ENCODE peak calls at places on chromosomes 2 and 18, in five cellular contexts. M is adrenal gland, J is IMR-90, Z is spleen, R is psoas muscle. I is an unnamed sample.

GRCh38 chr2:11280713-11281112 is 63.7 kb downstream of the ROCK2 start:
- DNase-seq in M (no peak), J (no peak), Z (no peak), R (no peak), I (no peak)

GRCh38 chr2:240931319-240931949 is 25.3 kb downstream of the CROCC2 start:
- DNase-seq in M (peak), J (no peak), Z (peak), R (peak), I (no peak)

GRCh38 chr2:241560883-241561474 is 2.4 kb downstream of the BOK start:
- DNase-seq in M (peak), J (peak), Z (no peak), R (no peak), I (peak)

GRCh38 chr2:212538156-212539144 is at the start of gene ERBB4:
- DNase-seq in M (no peak), J (no peak), Z (peak), R (peak), I (peak)

GRCh38 chr18:57084331-57085298 is 62.3 kb upstream of the BOD1L2 start:
- DNase-seq in M (no peak), J (no peak), Z (no peak), R (no peak), I (no peak)

GRCh38 chr2:80706951-80707350 is 402.4 kb upstream of the LRRTM1 start:
- DNase-seq in M (no peak), J (peak), Z (no peak), R (no peak), I (no peak)

GRCh38 chr18:49677762-49678398 is 116.0 kb downstream of the LIPG start:
- DNase-seq in M (no peak), J (no peak), Z (no peak), R (no peak), I (no peak)

GRCh38 chr18:77208969-77209368 is 40.7 kb upstream of the GALR1 start:
- DNase-seq in M (peak), J (peak), Z (no peak), R (no peak), I (no peak)

GRCh38 chr2:85786444-85786843 is 32.7 kb downstream of the ATOH8 start:
- DNase-seq in M (no peak), J (no peak), Z (no peak), R (no peak), I (no peak)

GRCh38 chr2:12257476-12257875 is 459.3 kb upstream of the TRIB2 start:
- DNase-seq in M (no peak), J (no peak), Z (no peak), R (no peak), I (peak)

GRCh38 chr2:215711484-215712034 is 275.7 kb upstream of the FN1 start:
- DNase-seq in M (no peak), J (peak), Z (no peak), R (no peak), I (peak)

GRCh38 chr18:61935362-61935761 is 42.6 kb upstream of the RNF152 start:
- DNase-seq in M (no peak), J (no peak), Z (no peak), R (no peak), I (no peak)

GRCh38 chr18:61929881-61930640 is 37.3 kb upstream of the RNF152 start:
- DNase-seq in M (no peak), J (no peak), Z (no peak), R (no peak), I (no peak)

GRCh38 chr18:61926532-61926931 is 33.7 kb upstream of the RNF152 start:
- DNase-seq in M (no peak), J (no peak), Z (no peak), R (no peak), I (no peak)

GRCh38 chr18:61931654-61932379 is 39.0 kb upstream of the RNF152 start:
- DNase-seq in M (no peak), J (no peak), Z (no peak), R (no peak), I (no peak)
- H3K27ac ChIP-seq in M (no peak), J (no peak), Z (no peak), R (no peak), I (no peak)

GRCh38 chr2:176139170-176139611 is 9.7 kb downstream of the HOXD8 start:
- DNase-seq in M (no peak), J (no peak), Z (peak), R (no peak), I (no peak)

GRCh38 chr2:176140520-176141317 is 10.6 kb upstream of the HOXD4 start:
- DNase-seq in M (peak), J (peak), Z (peak), R (peak), I (peak)

GRCh38 chr2:176138526-176139169 is 9.1 kb downstream of the HOXD8 start:
- DNase-seq in M (peak), J (no peak), Z (peak), R (peak), I (no peak)

GRCh38 chr2:176140130-176140519 is 10.6 kb downstream of the HOXD8 start:
- DNase-seq in M (no peak), J (no peak), Z (no peak), R (no peak), I (peak)

DNA sequence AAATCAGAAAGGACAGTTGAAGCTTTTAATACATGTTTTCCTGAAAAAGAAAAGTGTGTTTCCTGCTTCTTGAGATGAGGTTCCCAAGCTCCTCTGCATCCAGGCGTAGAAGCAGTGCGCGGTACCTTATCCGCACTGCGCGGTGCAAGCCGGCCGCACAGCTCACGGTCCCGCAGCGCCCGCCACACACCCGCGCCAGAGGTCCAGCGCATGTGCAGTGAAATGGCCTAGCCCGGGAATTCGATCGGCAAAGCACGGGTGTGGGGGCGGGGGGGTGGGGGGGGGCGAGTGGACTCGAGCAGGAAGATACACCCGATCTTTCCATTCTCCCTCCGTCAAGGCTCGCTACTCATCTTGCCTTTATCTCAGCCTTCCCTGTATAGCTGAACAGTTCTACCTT is 10.1 kb downstream of the HOXD8 start:
- DNase-seq in M (no peak), J (no peak), Z (peak), R (no peak), I (no peak)
- H3K4me3 ChIP-seq in M (peak), J (no peak), Z (no peak), R (peak), I (no peak)

GRCh38 chr2:206573793-206574192 is 68.5 kb upstream of the FAM237A start:
- DNase-seq in M (no peak), J (no peak), Z (no peak), R (no peak), I (no peak)

GRCh38 chr2:206565666-206566065 is 76.6 kb upstream of the FAM237A start:
- DNase-seq in M (no peak), J (no peak), Z (no peak), R (no peak), I (no peak)

GRCh38 chr2:206572725-206573124 is 69.6 kb upstream of the FAM237A start:
- DNase-seq in M (no peak), J (peak), Z (no peak), R (no peak), I (no peak)

DNA sequence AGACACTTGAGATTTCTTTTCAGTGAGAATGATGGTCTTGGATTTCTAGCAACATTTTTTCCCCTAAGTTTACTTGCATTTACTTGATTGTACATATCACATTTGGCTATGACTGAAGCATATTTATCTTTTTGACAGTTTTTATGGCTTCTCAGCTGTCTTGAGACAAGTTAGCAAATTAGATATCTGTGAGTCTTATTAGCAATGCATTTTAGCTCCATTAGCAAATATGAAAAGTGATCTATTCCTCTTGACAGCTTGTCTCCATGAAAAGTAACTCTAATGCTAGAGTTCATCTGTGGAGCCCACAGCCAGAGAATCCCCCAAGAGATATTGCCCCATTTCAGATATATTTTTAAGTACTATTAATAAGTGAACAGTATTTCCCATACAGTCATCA is 72.1 kb upstream of the FAM237A start:
- DNase-seq in M (no peak), J (no peak), Z (no peak), R (no peak), I (no peak)
- TF ChIP-seq CTCF in M (no peak), J (no peak), Z (no peak), R (no peak), I (no peak)

GRCh38 chr18:8793445-8794132 is 88.2 kb downstream of the MTCL1 start:
- DNase-seq in M (no peak), J (no peak), Z (no peak), R (no peak), I (no peak)

GRCh38 chr18:8792688-8793316 is 87.4 kb downstream of the MTCL1 start:
- DNase-seq in M (no peak), J (no peak), Z (no peak), R (no peak), I (no peak)

GRCh38 chr18:8797206-8797605 is 91.8 kb downstream of the MTCL1 start:
- DNase-seq in M (no peak), J (peak), Z (no peak), R (no peak), I (no peak)

GRCh38 chr18:8795586-8795985 is 90.2 kb downstream of the MTCL1 start:
- DNase-seq in M (no peak), J (no peak), Z (no peak), R (no peak), I (no peak)

GRCh38 chr18:8794133-8794986 is 89.0 kb downstream of the MTCL1 start:
- DNase-seq in M (no peak), J (peak), Z (no peak), R (no peak), I (no peak)
- H3K27ac ChIP-seq in M (no peak), J (peak), Z (no peak), R (no peak), I (no peak)

GRCh38 chr2:222423632-222424280 is 587 bp upstream of the SGPP2 start:
- DNase-seq in M (no peak), J (no peak), Z (no peak), R (no peak), I (no peak)
- H3K4me3 ChIP-seq in M (peak), J (no peak), Z (peak), R (peak), I (peak)

GRCh38 chr18:45213040-45213333 is 402.3 kb upstream of the SLC14A2 start:
- DNase-seq in M (no peak), J (no peak), Z (no peak), R (no peak), I (no peak)
- TF ChIP-seq CTCF in M (no peak), J (no peak), Z (no peak), R (no peak), I (no peak)

DNA sequence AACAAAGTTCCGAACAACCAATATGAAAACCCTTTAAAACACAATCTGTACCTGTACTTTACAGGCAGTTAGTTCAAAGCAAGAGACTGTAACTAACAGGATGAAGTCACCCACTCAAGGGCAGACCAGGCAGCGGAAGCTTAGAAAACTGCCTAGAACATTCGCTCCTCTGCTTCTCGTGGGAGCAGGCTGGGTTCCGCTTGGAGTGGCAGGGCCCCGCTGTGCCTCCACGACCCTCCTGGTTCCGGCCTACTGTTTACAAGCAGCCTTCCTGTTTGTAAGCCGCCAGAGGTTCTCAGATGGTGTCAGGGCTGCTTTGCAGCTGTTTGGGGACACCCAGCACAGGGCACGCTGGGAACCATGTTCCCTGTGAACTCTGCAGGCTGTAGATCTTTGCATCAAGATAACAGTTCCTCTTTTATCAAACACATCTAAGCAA is 31.3 kb downstream of the CIB4 start:
- DNase-seq in M (no peak), J (no peak), Z (peak), R (no peak), I (no peak)
- H3K27ac ChIP-seq in M (peak), J (no peak), Z (peak), R (no peak), I (peak)

DNA sequence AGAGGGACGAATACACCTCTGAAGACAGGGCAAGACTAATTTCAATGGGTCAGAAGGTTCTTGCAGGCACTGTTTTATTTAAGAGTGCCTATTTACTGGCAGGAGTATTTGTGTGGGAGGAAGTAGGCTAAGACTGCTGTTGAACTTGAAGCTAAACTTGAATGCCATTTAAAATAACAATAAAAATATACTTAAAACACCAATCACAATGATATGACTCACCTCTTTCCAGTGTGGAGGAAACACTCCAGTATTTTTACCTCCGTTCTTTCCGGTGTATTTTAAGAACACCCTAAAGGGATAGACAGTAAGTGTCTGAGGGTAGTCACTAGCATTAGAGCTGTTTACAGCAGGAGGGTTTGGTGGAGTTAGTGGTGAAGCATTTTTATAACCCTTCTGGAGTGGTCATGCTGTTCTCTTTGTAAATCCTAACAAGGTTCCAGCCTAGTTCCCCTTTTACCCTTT is 9.6 kb upstream of the HOXD1 start:
- DNase-seq in M (no peak), J (no peak), Z (no peak), R (no peak), I (no peak)
- H3K4me3 ChIP-seq in M (peak), J (no peak), Z (no peak), R (peak), I (no peak)

I was measured in cardiac muscle cell.